ENCODE peak calls at places on chromosomes 2 and 18, in seven cellular contexts. U is GM12878, B is breast epithelium, O is uterus, H is A549, S is ovary, M is stomach. T is an unnamed sample.

GRCh38 chr2:134243244-134243643 is 10.6 kb upstream of the MGAT5 start:
- DNase-seq in U (no peak), S (no peak), H (no peak), B (no peak), O (no peak), M (no peak), T (no peak)

GRCh38 chr2:12883911-12884310 is 167.2 kb downstream of the TRIB2 start:
- DNase-seq in S (no peak), M (no peak), B (no peak), U (no peak), O (no peak), H (no peak), T (peak)

GRCh38 chr2:155727097-155727906 is 605.2 kb downstream of the NR4A2 start:
- DNase-seq in M (no peak), O (no peak), U (no peak), S (no peak), H (no peak), B (no peak), T (no peak)

GRCh38 chr2:233441161-233442027 is 87.1 kb downstream of the DGKD start:
- DNase-seq in U (no peak), M (no peak), B (no peak), O (no peak), S (no peak), H (no peak), T (no peak)

GRCh38 chr18:52948878-52949444 is 609.0 kb downstream of the DCC start:
- DNase-seq in H (no peak), O (no peak), B (no peak), S (no peak), M (no peak), U (no peak), T (no peak)

GRCh38 chr18:3117493-3118192 is 102.1 kb downstream of the MYOM1 start:
- DNase-seq in H (peak), U (no peak), M (no peak), S (no peak), O (no peak), B (no peak), T (no peak)

GRCh38 chr2:45980161-45980852 is 316.9 kb upstream of the EPAS1 start:
- DNase-seq in U (no peak), M (no peak), O (no peak), B (no peak), S (no peak), H (no peak), T (no peak)

GRCh38 chr18:76943542-76944339 is 121.4 kb downstream of the ZNF236 start:
- DNase-seq in S (no peak), B (no peak), M (peak), O (peak), U (no peak), H (no peak), T (peak)

GRCh38 chr2:37306024-37306423 is 18.6 kb downstream of the PRKD3 start:
- DNase-seq in M (no peak), S (no peak), H (no peak), B (no peak), U (no peak), O (no peak), T (no peak)

DNA sequence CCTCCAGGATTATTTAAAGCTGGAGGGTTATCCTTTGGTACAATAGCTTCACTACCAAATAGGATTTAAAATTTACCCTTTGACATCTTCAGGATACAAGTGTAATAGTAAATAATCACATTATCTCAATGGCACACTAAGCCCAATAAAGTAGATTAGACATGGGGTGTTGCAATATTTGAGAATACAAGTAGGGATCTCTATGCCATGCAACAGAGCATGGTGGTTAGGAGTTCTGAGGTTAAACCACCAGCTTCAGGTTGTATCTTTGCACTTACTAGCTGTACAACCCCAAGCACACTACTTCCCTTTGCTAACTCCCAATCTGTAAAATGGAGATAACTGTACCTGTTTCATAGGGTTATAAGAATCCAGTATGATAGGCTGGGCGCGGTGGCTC is 6.2 kb downstream of the MBD2 start:
- DNase-seq in B (no peak), O (no peak), U (no peak), H (no peak), S (no peak), M (no peak), T (peak)
- H3K4me3 ChIP-seq in B (no peak), O (no peak), U (peak), H (no peak), S (no peak), M (no peak), T (no peak)

GRCh38 chr2:26299488-26300092 is 46.4 kb upstream of the SELENOI start:
- DNase-seq in B (no peak), O (peak), U (peak), S (peak), H (no peak), M (peak), T (peak)
- TF ChIP-seq POLR2A in B (no peak), O (no peak), U (no peak), S (no peak), H (no peak), M (no peak), T (no peak)

DNA sequence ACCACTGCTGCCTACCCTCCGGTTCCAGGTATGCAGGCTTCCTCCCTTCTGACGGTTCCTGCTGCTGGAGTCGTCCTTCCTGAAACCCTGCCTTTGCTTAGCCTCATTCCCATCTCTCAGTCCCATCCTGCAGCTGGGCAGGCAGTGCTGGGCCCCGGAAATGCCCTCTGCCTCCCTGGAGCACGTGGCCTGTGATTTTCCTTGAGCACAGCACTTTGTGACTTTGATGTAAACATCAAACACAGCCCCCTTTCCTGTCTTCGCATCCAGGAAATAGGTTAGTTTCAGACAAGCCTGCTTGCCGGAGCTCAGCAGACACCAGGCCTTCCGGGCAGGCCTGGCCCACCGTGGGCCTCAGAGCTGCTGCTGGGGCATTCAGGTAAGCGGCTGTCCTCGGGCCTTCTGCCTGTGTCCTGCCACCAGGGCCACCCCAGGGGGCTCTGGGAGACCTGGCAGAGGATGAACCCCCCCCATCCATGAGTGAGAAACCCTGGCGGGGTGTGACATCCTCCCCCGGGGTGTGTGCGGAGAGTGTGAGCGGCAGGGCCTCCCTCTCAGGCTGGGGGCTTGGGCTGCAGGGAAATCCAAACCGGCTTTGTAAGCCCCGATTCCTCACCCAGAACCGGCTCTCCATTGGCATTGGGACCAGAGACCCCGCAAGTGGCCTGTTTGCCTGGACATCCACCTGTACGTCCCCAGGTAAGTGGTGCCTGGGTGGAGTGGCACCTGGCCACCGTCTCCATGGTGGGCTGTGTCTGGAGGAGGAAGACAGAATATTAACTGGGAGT is at the start of gene ZAP70:
- DNase-seq in U (no peak), S (no peak), M (no peak), H (no peak), B (no peak), O (no peak), T (no peak)
- H3K4me3 ChIP-seq in U (no peak), S (no peak), M (peak), H (no peak), B (no peak), O (no peak), T (no peak)

GRCh38 chr2:47061989-47062678 is 93.0 kb downstream of the STPG4 start:
- DNase-seq in S (no peak), U (no peak), O (no peak), M (no peak), B (no peak), H (no peak), T (no peak)

GRCh38 chr2:47064076-47064475 is 91.0 kb downstream of the STPG4 start:
- DNase-seq in M (no peak), O (no peak), U (no peak), H (no peak), S (no peak), B (no peak), T (no peak)

GRCh38 chr2:47065343-47065742 is 89.8 kb downstream of the STPG4 start:
- DNase-seq in S (no peak), B (no peak), U (no peak), H (no peak), O (no peak), M (no peak), T (no peak)

GRCh38 chr2:47062721-47063120 is 92.4 kb downstream of the STPG4 start:
- DNase-seq in M (no peak), S (no peak), B (no peak), H (no peak), O (no peak), U (no peak), T (no peak)

DNA sequence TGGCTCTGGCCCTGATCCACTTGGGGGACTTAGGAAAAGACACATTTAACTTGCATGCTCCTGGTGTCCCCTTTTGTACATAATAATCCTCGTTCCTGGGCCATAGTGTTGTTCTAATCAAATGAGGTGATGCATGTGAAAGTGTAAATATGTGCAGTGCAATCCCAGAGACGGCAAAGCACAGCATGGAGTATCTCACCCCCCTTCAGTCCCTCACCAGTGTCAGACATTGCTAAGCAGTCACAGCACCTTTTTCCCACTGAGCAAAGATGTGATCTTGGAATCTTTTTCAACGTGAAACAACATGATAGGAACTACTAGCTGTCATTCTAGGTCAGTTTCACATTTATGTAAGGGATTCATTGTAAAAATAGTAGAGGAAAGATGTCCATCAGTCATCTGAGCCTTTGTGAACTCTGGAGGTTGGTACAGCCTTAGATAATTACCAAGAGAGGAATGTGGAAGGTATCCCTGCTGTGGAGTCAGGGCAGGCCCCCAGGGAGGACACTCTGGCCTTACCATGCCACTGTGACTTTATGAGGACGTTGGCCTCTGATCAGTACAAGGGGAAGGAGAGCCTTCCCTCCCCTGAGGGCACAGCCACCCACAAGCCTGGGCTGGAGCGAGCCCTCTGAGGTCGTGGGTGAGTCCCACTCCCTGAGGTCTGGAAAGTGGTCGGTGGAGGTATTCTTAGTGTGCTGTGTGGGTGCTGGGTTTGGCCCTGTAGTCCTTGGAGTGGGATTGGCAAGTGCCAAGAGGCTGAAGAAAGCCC is 91.8 kb downstream of the STPG4 start:
- DNase-seq in O (no peak), H (no peak), S (no peak), M (no peak), U (no peak), B (no peak), T (no peak)
- TF ChIP-seq POLR2A in O (no peak), H (no peak), S (no peak), M (no peak), U (no peak), B (no peak), T (no peak)

GRCh38 chr2:102424754-102425153 is 1.8 kb downstream of the IL18RAP start:
- DNase-seq in H (no peak), B (no peak), S (no peak), U (peak), O (no peak), M (no peak), T (peak)
- H3K4me3 ChIP-seq in H (no peak), B (no peak), S (no peak), U (no peak), O (no peak), M (no peak), T (no peak)

DNA sequence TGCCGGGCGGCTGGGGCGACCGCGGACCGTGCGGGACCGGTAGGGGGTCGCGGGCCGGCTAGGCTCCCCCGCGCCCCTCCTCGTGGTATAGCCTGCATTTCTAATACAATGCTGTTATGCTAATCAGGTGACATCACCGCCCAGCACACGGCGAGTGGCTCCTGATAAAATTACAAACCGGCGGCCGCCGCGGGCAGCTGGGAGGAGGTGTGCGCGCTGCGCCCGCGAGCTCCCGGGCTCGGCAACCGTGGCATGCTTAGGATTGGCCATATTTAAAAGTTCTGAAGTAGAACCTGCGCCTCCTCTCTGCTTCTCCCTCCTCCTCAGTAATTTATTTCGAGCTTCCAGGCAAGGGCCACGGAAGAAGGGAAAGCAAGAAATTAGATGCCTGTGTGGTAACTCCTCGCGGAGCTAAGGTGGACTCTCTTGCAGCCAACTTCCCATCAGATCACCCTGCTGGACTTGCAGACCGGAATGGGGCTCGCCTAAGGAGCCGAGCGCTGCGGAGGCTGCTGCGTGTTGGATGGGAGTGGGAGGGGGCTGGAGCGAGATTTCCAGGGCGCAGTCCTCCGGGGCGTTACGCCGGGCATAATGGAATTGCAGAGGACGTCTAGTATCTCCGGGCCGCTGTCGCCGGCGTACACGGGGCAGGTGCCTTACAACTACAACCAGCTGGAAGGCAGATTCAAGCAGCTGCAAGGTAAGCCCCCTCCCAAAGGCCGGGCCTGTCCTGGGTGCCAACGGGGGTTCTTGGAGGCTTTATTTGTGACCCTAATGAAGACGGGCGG is 102.3 kb downstream of the SPTBN1 start:
- DNase-seq in B (peak), S (peak), U (no peak), H (peak), M (peak), O (peak), T (peak)
- TF ChIP-seq POLR2A in B (no peak), S (no peak), U (peak), H (peak), M (no peak), O (no peak), T (peak)

GRCh38 chr2:27075219-27075871 is 3.1 kb upstream of the EMILIN1 start:
- DNase-seq in M (peak), H (no peak), O (peak), B (no peak), S (peak), U (peak), T (peak)
- H3K4me3 ChIP-seq in M (no peak), H (no peak), O (no peak), B (no peak), S (no peak), U (peak), T (no peak)

T was measured in NB4.